ENCODE peak calls at places on chromosomes 13 and 19, in seven cellular contexts. One of them, this sample, is unnamed.

GRCh38 chr19:46756544-46756888 is 10.3 kb upstream of the STRN4 start:
- DNase-seq in transverse colon: no peak
- DNase-seq in K562: no peak
- DNase-seq in H1: no peak
- DNase-seq in upper lobe of left lung: no peak
- DNase-seq in sigmoid colon: peak; percentile 66
- DNase-seq in stomach: no peak
- DNase-seq in this sample: no peak

GRCh38 chr19:19502808-19503602 is 12.3 kb downstream of the TSSK6 start:
- DNase-seq in transverse colon: no peak
- DNase-seq in K562: no peak
- DNase-seq in H1: no peak
- DNase-seq in upper lobe of left lung: peak; percentile 70
- DNase-seq in sigmoid colon: no peak
- DNase-seq in stomach: no peak
- DNase-seq in this sample: peak; percentile 49

GRCh38 chr19:35533822-35534521 is 716 bp downstream of the GAPDHS start:
- DNase-seq in transverse colon: peak; percentile 49
- DNase-seq in K562: no peak
- DNase-seq in H1: peak; percentile 82
- DNase-seq in upper lobe of left lung: peak; percentile 91
- DNase-seq in sigmoid colon: no peak
- DNase-seq in stomach: peak; percentile 55
- DNase-seq in this sample: no peak

GRCh38 chr13:114151565-114152284 is 19.3 kb upstream of the RASA3 start:
- DNase-seq in transverse colon: peak; percentile 92
- DNase-seq in K562: no peak
- DNase-seq in H1: no peak
- DNase-seq in upper lobe of left lung: no peak
- DNase-seq in sigmoid colon: no peak
- DNase-seq in stomach: peak; percentile 82
- DNase-seq in this sample: peak; percentile 80

GRCh38 chr19:31232220-31232619 is 117.0 kb downstream of the TSHZ3 start:
- DNase-seq in transverse colon: no peak
- DNase-seq in K562: no peak
- DNase-seq in H1: no peak
- DNase-seq in upper lobe of left lung: no peak
- DNase-seq in sigmoid colon: no peak
- DNase-seq in stomach: no peak
- DNase-seq in this sample: no peak

GRCh38 chr13:97574926-97575325 is 141.0 kb downstream of the RAP2A start:
- DNase-seq in transverse colon: peak; percentile 26
- DNase-seq in K562: peak; percentile 10
- DNase-seq in H1: peak; percentile 48
- DNase-seq in upper lobe of left lung: no peak
- DNase-seq in sigmoid colon: no peak
- DNase-seq in stomach: no peak
- DNase-seq in this sample: no peak

GRCh38 chr13:52195052-52195837 is 35.8 kb upstream of the NEK3 start:
- DNase-seq in transverse colon: peak; percentile 79
- DNase-seq in K562: no peak
- DNase-seq in H1: peak; percentile 75
- DNase-seq in upper lobe of left lung: peak; percentile 91
- DNase-seq in sigmoid colon: peak; percentile 94
- DNase-seq in stomach: peak; percentile 79
- DNase-seq in this sample: peak; percentile 90

GRCh38 chr19:44072543-44073401 is 813 bp downstream of the ZNF284 start:
- DNase-seq in transverse colon: no peak
- DNase-seq in K562: no peak
- DNase-seq in H1: no peak
- DNase-seq in upper lobe of left lung: no peak
- DNase-seq in sigmoid colon: no peak
- DNase-seq in stomach: no peak
- DNase-seq in this sample: no peak

GRCh38 chr13:49606747-49607648 is 21.3 kb upstream of the ARL11 start:
- DNase-seq in transverse colon: peak; percentile 88
- DNase-seq in K562: peak; percentile 72
- DNase-seq in H1: peak; percentile 81
- DNase-seq in upper lobe of left lung: peak; percentile 77
- DNase-seq in sigmoid colon: peak; percentile 93
- DNase-seq in stomach: peak; percentile 92
- DNase-seq in this sample: peak; percentile 91

GRCh38 chr19:9914315-9915207 is 21.8 kb downstream of the OLFM2 start:
- DNase-seq in transverse colon: peak; percentile 76
- DNase-seq in K562: peak; percentile 91
- DNase-seq in H1: peak; percentile 90
- DNase-seq in upper lobe of left lung: peak; percentile 94
- DNase-seq in sigmoid colon: peak; percentile 71
- DNase-seq in stomach: peak; percentile 72
- DNase-seq in this sample: no peak

GRCh38 chr13:99383511-99383921 is 76.3 kb upstream of the GPR183 start:
- DNase-seq in transverse colon: no peak
- DNase-seq in K562: no peak
- DNase-seq in H1: peak; percentile 43
- DNase-seq in upper lobe of left lung: no peak
- DNase-seq in sigmoid colon: no peak
- DNase-seq in stomach: no peak
- DNase-seq in this sample: no peak

GRCh38 chr13:50133277-50133953 is 118.2 kb downstream of the KCNRG start:
- DNase-seq in transverse colon: no peak
- DNase-seq in K562: no peak
- DNase-seq in H1: peak; percentile 65
- DNase-seq in upper lobe of left lung: peak; percentile 76
- DNase-seq in sigmoid colon: no peak
- DNase-seq in stomach: no peak
- DNase-seq in this sample: no peak

GRCh38 chr13:98983182-98983581 is 5.3 kb upstream of the DOCK9 start:
- DNase-seq in transverse colon: no peak
- DNase-seq in K562: no peak
- DNase-seq in H1: no peak
- DNase-seq in upper lobe of left lung: no peak
- DNase-seq in sigmoid colon: no peak
- DNase-seq in stomach: no peak
- DNase-seq in this sample: no peak

GRCh38 chr19:19410553-19411550 is 5.4 kb downstream of the GATAD2A start:
- DNase-seq in transverse colon: no peak
- DNase-seq in K562: no peak
- DNase-seq in H1: no peak
- DNase-seq in upper lobe of left lung: no peak
- DNase-seq in sigmoid colon: no peak
- DNase-seq in stomach: no peak
- DNase-seq in this sample: no peak

GRCh38 chr13:101623469-101624209 is 171.2 kb downstream of the ITGBL1 start:
- DNase-seq in transverse colon: no peak
- DNase-seq in K562: no peak
- DNase-seq in H1: no peak
- DNase-seq in upper lobe of left lung: no peak
- DNase-seq in sigmoid colon: no peak
- DNase-seq in stomach: no peak
- DNase-seq in this sample: no peak

GRCh38 chr13:50353651-50354415 is 338.6 kb downstream of the KCNRG start:
- DNase-seq in transverse colon: no peak
- DNase-seq in K562: no peak
- DNase-seq in H1: no peak
- DNase-seq in upper lobe of left lung: no peak
- DNase-seq in sigmoid colon: no peak
- DNase-seq in stomach: no peak
- DNase-seq in this sample: no peak

GRCh38 chr19:8569066-8569761 is 8.0 kb downstream of the MYO1F start:
- DNase-seq in transverse colon: peak; percentile 62
- DNase-seq in K562: peak; percentile 76
- DNase-seq in H1: no peak
- DNase-seq in upper lobe of left lung: no peak
- DNase-seq in sigmoid colon: no peak
- DNase-seq in stomach: peak; percentile 44
- DNase-seq in this sample: peak; percentile 66

GRCh38 chr13:104460553-104460952 is 1394.3 kb upstream of the SLC10A2 start:
- DNase-seq in transverse colon: no peak
- DNase-seq in K562: no peak
- DNase-seq in H1: no peak
- DNase-seq in upper lobe of left lung: no peak
- DNase-seq in sigmoid colon: no peak
- DNase-seq in stomach: no peak
- DNase-seq in this sample: no peak

GRCh38 chr19:41959056-41960053 is at the start of gene RABAC1:
- DNase-seq in transverse colon: peak; percentile 93
- DNase-seq in K562: peak; percentile 93
- DNase-seq in H1: peak; percentile 94
- DNase-seq in upper lobe of left lung: peak; percentile 97
- DNase-seq in sigmoid colon: peak; percentile 94
- DNase-seq in stomach: peak; percentile 89
- DNase-seq in this sample: peak; percentile 91

GRCh38 chr19:28878862-28879566 is 333.9 kb downstream of the UQCRFS1 start:
- DNase-seq in transverse colon: peak; percentile 58
- DNase-seq in K562: peak; percentile 63
- DNase-seq in H1: peak; percentile 80
- DNase-seq in upper lobe of left lung: no peak
- DNase-seq in sigmoid colon: peak; percentile 82
- DNase-seq in stomach: peak; percentile 77
- DNase-seq in this sample: peak; percentile 74

DNA sequence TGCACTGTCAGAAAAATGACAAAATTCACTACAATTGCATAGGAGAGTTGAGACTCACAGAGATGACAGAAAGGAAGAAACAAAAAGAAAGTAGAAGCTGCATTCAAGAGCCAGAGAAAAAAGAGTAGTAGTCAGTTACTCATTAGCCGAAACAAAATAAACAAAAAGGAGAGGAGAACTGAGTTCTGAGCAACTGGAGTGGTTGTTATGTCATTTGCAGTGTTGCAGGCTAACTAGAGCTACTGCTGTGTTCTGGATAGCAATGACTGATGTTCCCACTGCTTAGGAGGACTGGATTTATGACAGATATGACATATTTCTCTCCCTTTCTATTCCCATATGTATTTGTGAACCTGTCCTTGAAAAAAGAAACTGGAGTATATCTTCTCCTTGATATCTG is 482.6 kb downstream of the RFC3 start:
- DNase-seq in transverse colon: no peak
- DNase-seq in K562: no peak
- DNase-seq in H1: no peak
- DNase-seq in upper lobe of left lung: no peak
- DNase-seq in sigmoid colon: no peak
- DNase-seq in stomach: no peak
- DNase-seq in this sample: no peak
- TF ChIP-seq EP300 in transverse colon: no peak
- TF ChIP-seq EP300 in K562: no peak
- TF ChIP-seq EP300 in H1: no peak
- TF ChIP-seq EP300 in upper lobe of left lung: no peak
- TF ChIP-seq EP300 in sigmoid colon: no peak
- TF ChIP-seq EP300 in stomach: no peak
- TF ChIP-seq EP300 in this sample: no peak

GRCh38 chr19:33800012-33800680 is 3.5 kb downstream of the KCTD15 start:
- DNase-seq in transverse colon: no peak
- DNase-seq in K562: no peak
- DNase-seq in H1: no peak
- DNase-seq in upper lobe of left lung: no peak
- DNase-seq in sigmoid colon: no peak
- DNase-seq in stomach: no peak
- DNase-seq in this sample: no peak
- H3K9me3 ChIP-seq in transverse colon: no peaks in the 10 kb centered on the region
- H3K9me3 ChIP-seq in K562: no peaks in the 10 kb centered on the region
- H3K9me3 ChIP-seq in H1: no peaks in the 10 kb centered on the region
- H3K9me3 ChIP-seq in upper lobe of left lung: no peaks in the 10 kb centered on the region
- H3K9me3 ChIP-seq in sigmoid colon: no peaks in the 10 kb centered on the region
- H3K9me3 ChIP-seq in stomach: no peaks in the 10 kb centered on the region
- H3K9me3 ChIP-seq in this sample: no peaks in the 10 kb centered on the region

GRCh38 chr19:3365447-3366103 is 808 bp upstream of the NFIC start:
- DNase-seq in transverse colon: peak; percentile 66
- DNase-seq in K562: no peak
- DNase-seq in H1: no peak
- DNase-seq in upper lobe of left lung: peak; percentile 87
- DNase-seq in sigmoid colon: peak; percentile 94
- DNase-seq in stomach: peak; percentile 67
- DNase-seq in this sample: peak; percentile 87
- TF ChIP-seq POLR2AphosphoS5 in transverse colon: peak; percentile 46
- TF ChIP-seq POLR2AphosphoS5 in K562: no peak
- TF ChIP-seq POLR2AphosphoS5 in H1: no peak
- TF ChIP-seq POLR2AphosphoS5 in upper lobe of left lung: no peak
- TF ChIP-seq POLR2AphosphoS5 in sigmoid colon: peak; percentile 65
- TF ChIP-seq POLR2AphosphoS5 in stomach: no peak
- TF ChIP-seq POLR2AphosphoS5 in this sample: no peak

GRCh38 chr19:55598719-55599467 is 424 bp downstream of the FIZ1 start:
- DNase-seq in transverse colon: peak; percentile 96
- DNase-seq in K562: peak; percentile 93
- DNase-seq in H1: peak; percentile 99
- DNase-seq in upper lobe of left lung: peak; percentile 95
- DNase-seq in sigmoid colon: peak; percentile 98
- DNase-seq in stomach: peak; percentile 95
- DNase-seq in this sample: peak; percentile 94

GRCh38 chr19:55601127-55601526 is 1.0 kb downstream of the ZNF524 start:
- DNase-seq in transverse colon: no peak
- DNase-seq in K562: no peak
- DNase-seq in H1: no peak
- DNase-seq in upper lobe of left lung: no peak
- DNase-seq in sigmoid colon: no peak
- DNase-seq in stomach: no peak
- DNase-seq in this sample: no peak

GRCh38 chr19:55600336-55601028 is 394 bp downstream of the ZNF524 start:
- DNase-seq in transverse colon: no peak
- DNase-seq in K562: no peak
- DNase-seq in H1: peak; percentile 89
- DNase-seq in upper lobe of left lung: no peak
- DNase-seq in sigmoid colon: peak; percentile 87
- DNase-seq in stomach: no peak
- DNase-seq in this sample: no peak

GRCh38 chr19:55598034-55598433 is 1.3 kb downstream of the FIZ1 start:
- DNase-seq in transverse colon: no peak
- DNase-seq in K562: no peak
- DNase-seq in H1: peak; percentile 48
- DNase-seq in upper lobe of left lung: no peak
- DNase-seq in sigmoid colon: no peak
- DNase-seq in stomach: no peak
- DNase-seq in this sample: no peak

DNA sequence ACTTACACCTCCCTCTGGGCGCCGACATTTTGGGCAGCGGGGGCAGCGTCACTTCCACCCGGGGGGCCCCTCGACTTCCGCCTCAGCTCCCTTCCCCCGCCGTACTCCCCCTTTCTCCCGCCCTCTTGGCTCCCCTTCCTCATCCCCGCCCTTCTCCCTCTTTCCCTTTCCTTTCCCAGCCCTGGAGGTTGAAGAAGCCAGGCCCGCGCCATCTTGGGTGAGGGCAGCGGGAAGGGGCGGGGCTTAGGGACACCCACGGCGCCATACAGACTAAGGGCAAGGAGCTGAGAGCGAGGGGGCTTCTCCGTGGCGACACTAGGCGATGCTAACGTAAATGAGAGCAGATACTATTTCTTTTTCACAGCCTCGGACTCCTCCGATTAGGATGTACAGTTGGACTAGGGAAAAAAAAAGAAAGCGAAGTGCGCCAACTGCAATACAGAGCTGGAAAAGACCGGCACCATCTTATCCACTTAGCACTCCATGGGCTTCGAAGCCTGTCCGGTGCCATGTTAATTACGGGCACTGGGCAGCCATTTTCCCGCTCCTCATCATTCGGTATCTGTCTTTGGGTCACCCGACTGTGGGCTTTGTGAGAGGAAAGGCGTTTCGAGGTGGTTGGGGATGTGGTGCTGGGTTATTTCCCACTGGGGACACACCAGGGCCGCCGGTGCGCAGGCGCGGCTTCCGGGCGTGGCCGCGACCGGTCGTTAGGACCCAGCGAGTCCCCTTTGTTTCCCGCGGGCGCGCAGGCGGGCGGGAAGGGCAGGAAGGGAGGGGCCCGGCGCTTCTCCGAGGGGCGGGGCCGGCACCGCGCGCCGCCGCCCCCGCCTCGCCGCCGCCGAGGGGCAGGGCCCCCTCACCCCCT is at the start of the genes FIZ1 and ZNF524:
- DNase-seq in transverse colon: peak; percentile 98
- DNase-seq in K562: peak; percentile 92
- DNase-seq in H1: peak; percentile 97
- DNase-seq in upper lobe of left lung: peak; percentile 98
- DNase-seq in sigmoid colon: peak; percentile 100
- DNase-seq in stomach: peak; percentile 99
- DNase-seq in this sample: peak; percentile 100
- TF ChIP-seq EP300 in transverse colon: no peak
- TF ChIP-seq EP300 in K562: peak; percentile 21
- TF ChIP-seq EP300 in H1: peak; percentile 41
- TF ChIP-seq EP300 in upper lobe of left lung: no peak
- TF ChIP-seq EP300 in sigmoid colon: no peak
- TF ChIP-seq EP300 in stomach: no peak
- TF ChIP-seq EP300 in this sample: no peak